ENCODE peak calls at places on chromosomes 16 and 17, in four cellular contexts. One of them, this sample, is unnamed.

GRCh38 chr16:71358464-71359031 is at the start of gene CALB2:
- DNase-seq in right atrium auricular region: peak; percentile 66
- DNase-seq in cardiac muscle cell: peak; percentile 70
- DNase-seq in cardiac fibroblast: peak; percentile 50
- DNase-seq in this sample: peak; percentile 68

GRCh38 chr16:72508196-72508595 is 336.2 kb upstream of the PMFBP1 start:
- DNase-seq in cardiac muscle cell: no peak
- DNase-seq in cardiac fibroblast: peak; percentile 65
- DNase-seq in right atrium auricular region: no peak
- DNase-seq in this sample: no peak

GRCh38 chr17:58112970-58113631 is 29.9 kb downstream of the DYNLL2 start:
- DNase-seq in cardiac fibroblast: peak; percentile 74
- DNase-seq in right atrium auricular region: peak; percentile 83
- DNase-seq in cardiac muscle cell: peak; percentile 74
- DNase-seq in this sample: peak; percentile 69

GRCh38 chr17:29390856-29391631 is 881 bp downstream of the TAOK1 start:
- DNase-seq in right atrium auricular region: no peak
- DNase-seq in cardiac fibroblast: peak; percentile 40
- DNase-seq in cardiac muscle cell: peak; percentile 57
- DNase-seq in this sample: peak; percentile 33

GRCh38 chr17:8147141-8147804 is 4.9 kb downstream of the PER1 start:
- DNase-seq in cardiac muscle cell: no peak
- DNase-seq in right atrium auricular region: no peak
- DNase-seq in cardiac fibroblast: no peak
- DNase-seq in this sample: no peak

GRCh38 chr17:71987634-71988033 is 133.2 kb upstream of the SOX9 start:
- DNase-seq in right atrium auricular region: no peak
- DNase-seq in cardiac muscle cell: no peak
- DNase-seq in cardiac fibroblast: no peak
- DNase-seq in this sample: no peak

GRCh38 chr16:27529962-27530361 is 19.8 kb downstream of the GTF3C1 start:
- DNase-seq in cardiac fibroblast: peak; percentile 52
- DNase-seq in right atrium auricular region: no peak
- DNase-seq in cardiac muscle cell: peak; percentile 50
- DNase-seq in this sample: no peak

GRCh38 chr16:8872967-8873865 is 4.4 kb upstream of the CARHSP1 start:
- DNase-seq in cardiac fibroblast: no peak
- DNase-seq in right atrium auricular region: no peak
- DNase-seq in cardiac muscle cell: no peak
- DNase-seq in this sample: no peak

GRCh38 chr17:32763855-32764439 is 113.0 kb downstream of the MYO1D start:
- DNase-seq in cardiac muscle cell: no peak
- DNase-seq in cardiac fibroblast: no peak
- DNase-seq in right atrium auricular region: no peak
- DNase-seq in this sample: no peak

GRCh38 chr16:11175850-11176341 is 80.1 kb downstream of the SOCS1 start:
- DNase-seq in right atrium auricular region: no peak
- DNase-seq in cardiac fibroblast: no peak
- DNase-seq in cardiac muscle cell: no peak
- DNase-seq in this sample: no peak

GRCh38 chr17:78853926-78854394 is 13.3 kb upstream of the USP36 start:
- DNase-seq in right atrium auricular region: no peak
- DNase-seq in cardiac fibroblast: no peak
- DNase-seq in cardiac muscle cell: no peak
- DNase-seq in this sample: no peak

GRCh38 chr17:78847052-78847451 is 6.4 kb upstream of the USP36 start:
- DNase-seq in right atrium auricular region: no peak
- DNase-seq in cardiac muscle cell: no peak
- DNase-seq in cardiac fibroblast: no peak
- DNase-seq in this sample: no peak

GRCh38 chr17:78844301-78845005 is 3.8 kb upstream of the USP36 start:
- DNase-seq in cardiac fibroblast: peak; percentile 60
- DNase-seq in cardiac muscle cell: peak; percentile 24
- DNase-seq in right atrium auricular region: no peak
- DNase-seq in this sample: no peak

GRCh38 chr17:78852709-78853111 is 12.1 kb upstream of the USP36 start:
- DNase-seq in right atrium auricular region: no peak
- DNase-seq in cardiac muscle cell: peak; percentile 57
- DNase-seq in cardiac fibroblast: peak; percentile 22
- DNase-seq in this sample: no peak

GRCh38 chr17:78849026-78849425 is 8.4 kb upstream of the USP36 start:
- DNase-seq in right atrium auricular region: no peak
- DNase-seq in cardiac fibroblast: no peak
- DNase-seq in cardiac muscle cell: no peak
- DNase-seq in this sample: no peak
- H3K4me3 ChIP-seq in right atrium auricular region: no peak overlapping the region
- H3K4me3 ChIP-seq in cardiac fibroblast: no peak overlapping the region
- H3K4me3 ChIP-seq in cardiac muscle cell: no peak overlapping the region
- H3K4me3 ChIP-seq in this sample: no peak overlapping the region

GRCh38 chr17:81489012-81489968 is 23.3 kb downstream of the ACTG1 start:
- DNase-seq in cardiac fibroblast: no peak
- DNase-seq in cardiac muscle cell: no peak
- DNase-seq in right atrium auricular region: no peak
- DNase-seq in this sample: no peak

GRCh38 chr17:81488276-81488860 is 24.2 kb downstream of the ACTG1 start:
- DNase-seq in cardiac fibroblast: no peak
- DNase-seq in right atrium auricular region: no peak
- DNase-seq in cardiac muscle cell: no peak
- DNase-seq in this sample: no peak

GRCh38 chr17:81486174-81486810 is 26.3 kb downstream of the ACTG1 start:
- DNase-seq in right atrium auricular region: no peak
- DNase-seq in cardiac fibroblast: no peak
- DNase-seq in cardiac muscle cell: no peak
- DNase-seq in this sample: no peak

GRCh38 chr17:81487089-81487486 is 25.5 kb downstream of the ACTG1 start:
- DNase-seq in right atrium auricular region: no peak
- DNase-seq in cardiac muscle cell: no peak
- DNase-seq in cardiac fibroblast: no peak
- DNase-seq in this sample: no peak

DNA sequence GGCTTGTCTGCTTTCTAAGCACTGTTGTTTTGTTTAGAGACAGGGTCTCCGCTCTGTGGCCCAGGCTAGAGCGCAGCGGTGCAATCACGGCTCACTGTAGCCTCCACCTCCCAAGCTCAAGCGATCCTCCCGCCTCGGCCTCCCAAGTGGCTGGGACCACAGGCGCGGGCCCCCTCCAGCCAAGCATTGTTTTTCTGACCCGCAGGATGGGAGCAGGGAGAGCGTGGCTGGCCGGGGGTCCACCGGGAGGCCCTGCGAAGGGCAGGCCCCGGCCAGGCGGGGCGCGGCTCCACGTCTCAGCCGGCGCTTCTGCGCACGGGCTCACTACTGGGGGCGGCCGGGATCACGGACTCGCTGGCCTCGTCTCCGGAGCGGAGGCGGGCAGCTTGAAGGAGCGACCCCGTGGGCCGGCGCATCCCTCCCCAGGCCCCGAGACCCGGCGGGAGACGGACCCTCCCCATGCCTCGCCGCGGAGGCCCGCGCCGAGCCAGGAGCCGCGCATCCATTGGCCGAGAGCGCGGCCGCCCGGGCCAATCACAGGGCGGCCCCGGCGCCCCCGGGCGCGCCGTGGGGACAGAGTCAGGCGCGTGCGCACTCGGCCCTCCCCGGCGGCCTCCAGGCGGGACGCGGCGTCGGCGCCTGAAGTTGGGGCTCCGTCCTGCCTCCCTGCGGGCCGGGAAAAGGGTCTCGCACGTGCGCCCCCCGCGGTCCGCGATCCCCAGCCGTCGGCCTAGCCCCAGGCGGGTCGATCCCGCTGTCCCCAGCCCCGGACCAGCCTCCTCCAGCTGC is 24.9 kb downstream of the ACTG1 start:
- DNase-seq in cardiac muscle cell: peak; percentile 79
- DNase-seq in cardiac fibroblast: peak; percentile 68
- DNase-seq in right atrium auricular region: no peak
- DNase-seq in this sample: peak; percentile 83
- TF ChIP-seq CTCF in cardiac muscle cell: peak; percentile 6
- TF ChIP-seq CTCF in cardiac fibroblast: no peak
- TF ChIP-seq CTCF in right atrium auricular region: no peak
- TF ChIP-seq CTCF in this sample: no peak

DNA sequence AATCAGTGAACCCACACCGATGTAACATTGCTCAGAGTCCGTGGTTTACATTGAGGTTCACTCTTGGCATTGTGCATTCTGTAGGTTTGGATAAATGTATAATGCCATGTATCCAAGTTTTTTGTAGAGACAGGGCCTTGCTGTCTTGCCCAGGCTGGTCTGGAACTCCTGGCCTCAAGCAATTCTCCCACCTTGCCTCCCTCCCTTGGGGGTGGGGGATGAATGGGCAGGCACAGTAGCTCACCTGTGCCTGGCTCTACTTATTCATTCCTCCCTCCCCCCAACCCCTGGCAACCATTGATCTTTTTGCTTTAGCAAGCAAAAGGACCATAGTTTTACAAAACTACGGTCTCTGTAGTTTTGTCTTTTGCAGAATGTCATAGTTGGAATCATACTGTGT is 181.4 kb downstream of the SPECC1 start:
- DNase-seq in cardiac muscle cell: no peak
- DNase-seq in cardiac fibroblast: no peak
- DNase-seq in right atrium auricular region: no peak
- DNase-seq in this sample: no peak
- H3K4me3 ChIP-seq in cardiac muscle cell: no peak overlapping the region
- H3K4me3 ChIP-seq in cardiac fibroblast: no peak overlapping the region
- H3K4me3 ChIP-seq in right atrium auricular region: no peak overlapping the region
- H3K4me3 ChIP-seq in this sample: no peak overlapping the region

DNA sequence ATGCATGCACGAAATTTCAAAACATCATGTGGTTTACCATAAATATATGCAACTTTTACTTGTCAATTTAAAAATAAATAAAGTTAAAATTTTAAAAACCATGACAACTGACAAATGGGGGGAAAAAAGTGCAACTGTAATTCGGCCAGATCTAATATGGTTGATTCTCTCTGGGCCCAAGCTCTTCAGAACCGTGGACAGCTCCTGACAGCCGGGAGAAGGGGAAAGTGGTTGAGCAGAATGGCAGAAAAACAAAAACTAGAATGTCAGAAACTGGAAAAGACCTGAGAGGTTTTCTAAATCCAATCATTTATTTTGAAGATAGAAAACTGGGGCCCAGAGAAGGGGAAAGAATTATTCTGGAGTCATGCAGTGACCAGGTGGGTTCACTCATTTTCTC is 126.6 kb downstream of the TMEM132E start:
- DNase-seq in cardiac muscle cell: peak; percentile 30
- DNase-seq in cardiac fibroblast: peak; percentile 12
- DNase-seq in right atrium auricular region: no peak
- DNase-seq in this sample: no peak
- TF ChIP-seq CTCF in cardiac muscle cell: no peak
- TF ChIP-seq CTCF in cardiac fibroblast: no peak
- TF ChIP-seq CTCF in right atrium auricular region: no peak
- TF ChIP-seq CTCF in this sample: no peak

GRCh38 chr17:49887744-49888360 is 40.0 kb upstream of the TAC4 start:
- DNase-seq in cardiac fibroblast: no peak
- DNase-seq in cardiac muscle cell: no peak
- DNase-seq in right atrium auricular region: no peak
- DNase-seq in this sample: no peak

GRCh38 chr17:49889500-49889899 is 41.6 kb upstream of the TAC4 start:
- DNase-seq in cardiac muscle cell: no peak
- DNase-seq in right atrium auricular region: no peak
- DNase-seq in cardiac fibroblast: no peak
- DNase-seq in this sample: no peak

GRCh38 chr17:49891694-49892389 is 44.0 kb upstream of the TAC4 start:
- DNase-seq in right atrium auricular region: no peak
- DNase-seq in cardiac fibroblast: no peak
- DNase-seq in cardiac muscle cell: no peak
- DNase-seq in this sample: no peak

GRCh38 chr17:49890077-49890821 is 42.4 kb upstream of the TAC4 start:
- DNase-seq in cardiac fibroblast: no peak
- DNase-seq in cardiac muscle cell: peak; percentile 33
- DNase-seq in right atrium auricular region: no peak
- DNase-seq in this sample: no peak

DNA sequence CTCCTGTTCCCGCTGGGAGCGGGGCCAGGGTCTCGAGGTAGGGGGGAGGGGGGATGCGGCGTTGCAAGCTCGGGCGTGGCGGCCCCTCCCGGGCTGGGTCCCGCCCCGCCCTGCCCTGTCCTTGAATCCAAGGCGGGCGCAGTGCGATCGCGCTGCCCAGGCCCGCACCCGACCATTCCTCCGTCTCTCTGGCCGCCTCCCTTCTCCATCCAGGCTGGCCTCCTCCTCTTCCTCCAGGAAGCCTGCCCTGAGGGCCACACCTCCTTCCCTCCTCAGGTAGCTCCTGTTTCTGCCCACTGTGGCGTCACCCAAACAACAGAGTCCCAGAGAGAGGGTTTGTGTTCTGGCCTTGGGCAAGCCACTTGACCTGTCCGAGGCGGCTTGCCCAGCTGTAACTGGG is 43.0 kb upstream of the TAC4 start:
- DNase-seq in cardiac fibroblast: no peak
- DNase-seq in right atrium auricular region: no peak
- DNase-seq in cardiac muscle cell: no peak
- DNase-seq in this sample: no peak
- H3K4me3 ChIP-seq in cardiac fibroblast: no peak overlapping the region
- H3K4me3 ChIP-seq in right atrium auricular region: no peak overlapping the region
- H3K4me3 ChIP-seq in cardiac muscle cell: no peak overlapping the region
- H3K4me3 ChIP-seq in this sample: no peak overlapping the region

GRCh38 chr16:86566966-86567700 is 504 bp downstream of the FOXC2 start:
- DNase-seq in right atrium auricular region: no peak
- DNase-seq in cardiac muscle cell: peak; percentile 65
- DNase-seq in cardiac fibroblast: peak; percentile 86
- DNase-seq in this sample: no peak

GRCh38 chr16:86566601-86566965 is at the start of gene FOXC2:
- DNase-seq in cardiac muscle cell: peak; percentile 95
- DNase-seq in right atrium auricular region: peak; percentile 92
- DNase-seq in cardiac fibroblast: peak; percentile 98
- DNase-seq in this sample: no peak

GRCh38 chr16:86569843-86570447 is 3.3 kb downstream of the FOXC2 start:
- DNase-seq in cardiac muscle cell: no peak
- DNase-seq in cardiac fibroblast: peak; percentile 17
- DNase-seq in right atrium auricular region: no peak
- DNase-seq in this sample: no peak

GRCh38 chr16:86568677-86569623 is 2.3 kb downstream of the FOXC2 start:
- DNase-seq in cardiac muscle cell: no peak
- DNase-seq in cardiac fibroblast: peak; percentile 18
- DNase-seq in right atrium auricular region: no peak
- DNase-seq in this sample: no peak

DNA sequence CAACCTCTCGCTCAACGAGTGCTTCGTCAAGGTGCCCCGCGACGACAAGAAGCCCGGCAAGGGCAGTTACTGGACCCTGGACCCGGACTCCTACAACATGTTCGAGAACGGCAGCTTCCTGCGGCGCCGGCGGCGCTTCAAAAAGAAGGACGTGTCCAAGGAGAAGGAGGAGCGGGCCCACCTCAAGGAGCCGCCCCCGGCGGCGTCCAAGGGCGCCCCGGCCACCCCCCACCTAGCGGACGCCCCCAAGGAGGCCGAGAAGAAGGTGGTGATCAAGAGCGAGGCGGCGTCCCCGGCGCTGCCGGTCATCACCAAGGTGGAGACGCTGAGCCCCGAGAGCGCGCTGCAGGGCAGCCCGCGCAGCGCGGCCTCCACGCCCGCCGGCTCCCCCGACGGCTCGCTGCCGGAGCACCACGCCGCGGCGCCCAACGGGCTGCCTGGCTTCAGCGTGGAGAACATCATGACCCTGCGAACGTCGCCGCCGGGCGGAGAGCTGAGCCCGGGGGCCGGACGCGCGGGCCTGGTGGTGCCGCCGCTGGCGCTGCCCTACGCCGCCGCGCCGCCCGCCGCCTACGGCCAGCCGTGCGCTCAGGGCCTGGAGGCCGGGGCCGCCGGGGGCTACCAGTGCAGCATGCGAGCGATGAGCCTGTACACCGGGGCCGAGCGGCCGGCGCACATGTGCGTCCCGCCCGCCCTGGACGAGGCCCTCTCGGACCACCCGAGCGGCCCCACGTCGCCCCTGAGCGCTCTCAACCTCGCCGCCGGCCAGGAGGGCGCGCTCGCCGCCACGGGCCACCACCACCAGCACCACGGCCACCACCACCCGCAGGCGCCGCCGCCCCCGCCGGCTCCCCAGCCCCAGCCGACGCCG is 1.3 kb downstream of the FOXC2 start:
- DNase-seq in cardiac fibroblast: peak; percentile 42
- DNase-seq in cardiac muscle cell: peak; percentile 62
- DNase-seq in right atrium auricular region: no peak
- DNase-seq in this sample: no peak
- TF ChIP-seq CTCF in cardiac fibroblast: no peak
- TF ChIP-seq CTCF in cardiac muscle cell: peak; percentile 12
- TF ChIP-seq CTCF in right atrium auricular region: no peak
- TF ChIP-seq CTCF in this sample: no peak

This sample was measured in right lobe of liver.